ENCODE peak calls at places on chromosome 9, in four cellular contexts. E is prostate gland; A is pancreas; Y is effector memory CD4-positive, alpha-beta T cell. C is an unnamed sample.

GRCh38 chr9:95143591-95144561 is 173.6 kb downstream of the FANCC start:
- DNase-seq in Y (no peak), E (peak; percentile 71), A (peak; percentile 46), C (no peak)

GRCh38 chr9:82490019-82490499 is 501.5 kb downstream of the SPATA31D1 start:
- DNase-seq in A (no peak), E (no peak), Y (no peak), C (no peak)

GRCh38 chr9:69357030-69357853 is 32.2 kb downstream of the ENTREP1 start:
- DNase-seq in A (no peak), Y (no peak), E (no peak), C (no peak)

GRCh38 chr9:1460143-1460769 is 410.1 kb downstream of the DMRT2 start:
- DNase-seq in A (no peak), E (no peak), Y (no peak), C (no peak)

GRCh38 chr9:86604741-86605140 is 250.5 kb upstream of the TUT7 start:
- DNase-seq in A (no peak), E (no peak), Y (no peak), C (no peak)

GRCh38 chr9:71270554-71270953 is 149.1 kb upstream of the TRPM3 start:
- DNase-seq in Y (no peak), A (no peak), E (no peak), C (no peak)

GRCh38 chr9:14715102-14715501 is 7.4 kb downstream of the CER1 start:
- DNase-seq in A (no peak), E (no peak), Y (no peak), C (no peak)

GRCh38 chr9:134618823-134619454 is 22.7 kb upstream of the COL5A1 start:
- DNase-seq in Y (no peak), A (no peak), E (no peak), C (no peak)

GRCh38 chr9:122325124-122325523 is 45.7 kb upstream of the PTGS1 start:
- DNase-seq in A (no peak), Y (no peak), E (no peak), C (peak; percentile 24)

GRCh38 chr9:124309665-124310064 is 51.9 kb downstream of the NEK6 start:
- DNase-seq in A (no peak), E (no peak), Y (no peak), C (peak; percentile 89)

C was measured in SJSA1.